ENCODE peak calls at places on chromosomes 6 and 20, in eight cellular contexts. E, O, P, H, S, F, L and J are unnamed samples.

GRCh38 chr20:51092238-51092822 is 69.4 kb upstream of the KCNG1 start:
- DNase-seq in O (no peak), P (no peak), L (no peak), F (no peak), E (no peak), S (no peak), H (no peak), J (no peak)

GRCh38 chr6:53066059-53066406 is 829 bp downstream of the FBXO9 start:
- DNase-seq in O (no peak), F (peak; percentile 63), H (no peak), S (no peak), P (no peak), E (peak; percentile 22), L (peak; percentile 40), J (no peak)

GRCh38 chr20:37938181-37938775 is 35.4 kb downstream of the VSTM2L start:
- DNase-seq in E (no peak), F (no peak), P (no peak), S (peak; percentile 58), L (no peak), H (no peak), O (no peak), J (no peak)

GRCh38 chr6:95133578-95133977 is 443.8 kb upstream of the MANEA start:
- DNase-seq in S (no peak), E (peak; percentile 23), P (no peak), O (no peak), L (peak; percentile 68), F (peak; percentile 5), H (no peak), J (no peak)

GRCh38 chr6:116016846-116017545 is 43.7 kb downstream of the FRK start:
- DNase-seq in S (no peak), L (no peak), H (no peak), P (peak; percentile 46), F (no peak), E (peak; percentile 34), O (no peak), J (no peak)

GRCh38 chr20:38825901-38826625 is 20.6 kb downstream of the PPP1R16B start:
- DNase-seq in H (no peak), L (peak; percentile 75), O (no peak), E (peak; percentile 81), F (peak; percentile 57), P (peak; percentile 4), S (no peak), J (peak; percentile 39)

GRCh38 chr20:7667194-7667593 is 273.1 kb downstream of the HAO1 start:
- DNase-seq in H (no peak), O (no peak), F (no peak), S (no peak), P (no peak), L (peak; percentile 77), E (peak; percentile 71), J (no peak)

GRCh38 chr6:29763491-29764289 is 40.5 kb downstream of the HLA-F start:
- DNase-seq in F (no peak), L (peak; percentile 94), O (no peak), E (peak; percentile 92), H (peak; percentile 15), S (no peak), P (no peak), J (peak; percentile 73)

GRCh38 chr20:14879020-14879697 is 541.7 kb upstream of the FLRT3 start:
- DNase-seq in S (no peak), H (peak; percentile 45), O (no peak), L (peak; percentile 95), E (peak; percentile 32), P (peak; percentile 4), F (peak; percentile 13), J (no peak)

GRCh38 chr6:83815631-83816030 is 37.5 kb upstream of the RIPPLY2 start:
- DNase-seq in E (peak; percentile 19), S (no peak), L (peak; percentile 39), O (no peak), H (no peak), P (no peak), F (no peak), J (peak; percentile 7)

GRCh38 chr6:984031-984430 is 291.1 kb upstream of the EXOC2 start:
- DNase-seq in O (no peak), H (no peak), E (no peak), P (no peak), L (no peak), S (no peak), F (no peak), J (no peak)

GRCh38 chr20:53547664-53548239 is 45.9 kb downstream of the ZNF217 start:
- DNase-seq in E (peak; percentile 79), S (no peak), O (peak; percentile 9), H (peak; percentile 18), L (peak; percentile 62), P (peak; percentile 47), F (peak; percentile 78), J (peak; percentile 68)

GRCh38 chr20:45470262-45470931 is 844 bp downstream of the WFDC2 start:
- DNase-seq in H (no peak), O (no peak), L (peak; percentile 26), S (no peak), P (no peak), E (no peak), F (peak; percentile 65), J (no peak)

GRCh38 chr20:37385659-37386504 is 39.9 kb downstream of the SRC start:
- DNase-seq in L (no peak), O (no peak), F (no peak), P (no peak), H (no peak), S (peak; percentile 66), E (no peak), J (no peak)

GRCh38 chr6:144064402-144064830 is 31.0 kb downstream of the SF3B5 start:
- DNase-seq in O (no peak), E (no peak), H (no peak), P (no peak), S (no peak), L (no peak), F (peak; percentile 57), J (no peak)

GRCh38 chr6:125230674-125231073 is 71.1 kb downstream of the HDDC2 start:
- DNase-seq in O (no peak), P (no peak), E (no peak), S (no peak), F (no peak), H (no peak), L (no peak), J (no peak)

GRCh38 chr20:57148266-57148665 is 118.2 kb downstream of the BMP7 start:
- DNase-seq in O (no peak), E (no peak), F (no peak), L (no peak), P (no peak), S (no peak), H (no peak), J (no peak)

GRCh38 chr6:13523826-13524622 is 36.6 kb upstream of the GFOD1 start:
- DNase-seq in P (no peak), O (no peak), H (no peak), S (no peak), F (no peak), E (no peak), L (no peak), J (no peak)

GRCh38 chr6:117487831-117488230 is 5.4 kb downstream of the DCBLD1 start:
- DNase-seq in E (peak; percentile 84), O (no peak), F (no peak), L (no peak), P (no peak), H (peak; percentile 93), S (no peak), J (peak; percentile 82)

GRCh38 chr20:60283281-60283680 is 325.1 kb downstream of the CDH26 start:
- DNase-seq in P (no peak), S (no peak), L (no peak), F (no peak), O (no peak), H (no peak), E (peak; percentile 8), J (no peak)

GRCh38 chr20:53768329-53768728 is 174.7 kb upstream of the ZNF217 start:
- DNase-seq in P (no peak), E (no peak), H (no peak), L (no peak), S (no peak), O (peak; percentile 73), F (no peak), J (no peak)

GRCh38 chr20:32823737-32824588 is 4.2 kb downstream of the MAPRE1 start:
- DNase-seq in F (no peak), P (no peak), O (no peak), H (no peak), E (peak; percentile 40), L (no peak), S (no peak), J (no peak)

GRCh38 chr6:70371454-70372105 is 41.7 kb upstream of the FAM135A start:
- DNase-seq in P (peak; percentile 54), O (no peak), E (peak; percentile 84), F (peak; percentile 84), L (peak; percentile 88), H (peak; percentile 16), S (no peak), J (peak; percentile 87)

GRCh38 chr6:26086214-26086613 is 1.0 kb upstream of the HFE start:
- DNase-seq in F (no peak), H (no peak), O (no peak), S (no peak), P (no peak), E (no peak), L (no peak), J (no peak)

GRCh38 chr6:73028124-73028766 is 197.1 kb downstream of the KHDC1L start:
- DNase-seq in F (no peak), O (peak; percentile 15), P (no peak), L (no peak), H (no peak), S (no peak), E (no peak), J (no peak)
- TF ChIP-seq CTCF in F (no peak), O (no peak), P (no peak), L (no peak), H (no peak), S (no peak), E (no peak), J (no peak)

GRCh38 chr20:63381781-63382431 is 20.8 kb upstream of the CHRNA4 start:
- DNase-seq in P (no peak), L (no peak), E (peak; percentile 2), H (no peak), S (no peak), F (peak; percentile 45), O (no peak), J (no peak)
- TF ChIP-seq CTCF in P (peak; percentile 83), L (peak; percentile 72), E (peak; percentile 95), H (peak; percentile 96), S (peak; percentile 72), F (peak; percentile 99), O (peak; percentile 94), J (peak; percentile 95)

DNA sequence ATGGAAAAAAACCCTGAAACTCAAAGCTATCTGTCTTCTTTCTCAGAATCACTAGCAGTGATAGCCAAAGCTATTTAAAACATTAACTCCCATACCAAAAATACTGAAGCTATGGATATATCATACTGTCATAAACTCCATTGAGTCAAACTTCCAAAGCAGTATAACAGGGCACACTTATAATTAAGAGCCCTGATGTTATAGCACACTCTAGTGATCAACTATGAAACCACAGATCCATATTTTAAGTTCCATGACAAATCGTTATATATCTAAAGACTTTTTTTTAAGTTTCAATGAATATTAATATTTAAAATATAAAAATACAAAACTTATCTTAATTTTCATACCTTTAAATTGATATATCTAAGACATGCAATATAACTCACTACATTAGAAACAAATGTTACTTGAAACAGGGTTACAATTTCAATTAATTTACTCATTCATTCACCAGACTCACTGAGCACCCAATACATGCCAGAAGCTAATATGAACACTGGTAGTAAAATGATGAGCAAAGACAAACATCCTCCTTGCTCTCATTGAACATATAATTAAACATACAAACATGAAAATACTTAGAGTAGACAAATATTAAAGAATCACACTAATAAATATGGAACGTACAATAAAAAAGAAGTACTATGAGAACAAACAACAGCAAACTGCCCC is 69.3 kb downstream of the IBTK start:
- DNase-seq in S (no peak), P (no peak), O (no peak), E (peak; percentile 75), F (no peak), L (peak; percentile 39), H (no peak), J (peak; percentile 37)
- TF ChIP-seq CTCF in S (no peak), P (peak; percentile 66), O (no peak), E (peak; percentile 59), F (peak; percentile 61), L (peak; percentile 49), H (peak; percentile 57), J (peak; percentile 83)

GRCh38 chr6:106688177-106688951 is 59.0 kb downstream of the QRSL1 start:
- DNase-seq in O (no peak), H (no peak), P (no peak), L (peak; percentile 6), E (no peak), S (no peak), F (no peak), J (no peak)
- TF ChIP-seq CTCF in O (no peak), H (no peak), P (no peak), L (peak; percentile 28), E (no peak), S (no peak), F (no peak), J (no peak)